ENCODE peak calls at places on chromosomes 11 and 22, in seven cellular contexts. One of them, this sample, is unnamed.

GRCh38 chr11:7551571-7551970 is 37.8 kb downstream of the PPFIBP2 start:
- DNase-seq in heart left ventricle: no peak
- DNase-seq in ovary: no peak
- DNase-seq in IMR-90: peak
- DNase-seq in uterus: no peak
- DNase-seq in H1: no peak
- DNase-seq in HCT116: no peak
- DNase-seq in this sample: no peak

GRCh38 chr11:36346562-36347383 is 50.7 kb downstream of the PRR5L start:
- DNase-seq in heart left ventricle: no peak
- DNase-seq in ovary: no peak
- DNase-seq in IMR-90: peak
- DNase-seq in uterus: no peak
- DNase-seq in H1: no peak
- DNase-seq in HCT116: no peak
- DNase-seq in this sample: no peak

GRCh38 chr11:85464283-85464682 is 162.9 kb downstream of the DLG2 start:
- DNase-seq in heart left ventricle: no peak
- DNase-seq in ovary: no peak
- DNase-seq in IMR-90: no peak
- DNase-seq in uterus: no peak
- DNase-seq in H1: no peak
- DNase-seq in HCT116: no peak
- DNase-seq in this sample: no peak

GRCh38 chr11:65078151-65078550 is 5.7 kb downstream of the CDCA5 start:
- DNase-seq in heart left ventricle: no peak
- DNase-seq in ovary: no peak
- DNase-seq in IMR-90: peak
- DNase-seq in uterus: no peak
- DNase-seq in H1: no peak
- DNase-seq in HCT116: peak
- DNase-seq in this sample: peak

GRCh38 chr11:86118201-86118600 is 49.3 kb upstream of the PICALM start:
- DNase-seq in heart left ventricle: no peak
- DNase-seq in ovary: no peak
- DNase-seq in IMR-90: no peak
- DNase-seq in uterus: no peak
- DNase-seq in H1: no peak
- DNase-seq in HCT116: no peak
- DNase-seq in this sample: no peak

GRCh38 chr11:5046754-5047330 is 516 bp downstream of the OR52J3 start:
- DNase-seq in heart left ventricle: no peak
- DNase-seq in ovary: no peak
- DNase-seq in IMR-90: no peak
- DNase-seq in uterus: no peak
- DNase-seq in H1: no peak
- DNase-seq in HCT116: no peak
- DNase-seq in this sample: no peak

GRCh38 chr11:92972248-92972647 is 2.8 kb downstream of the MTNR1B start:
- DNase-seq in heart left ventricle: no peak
- DNase-seq in ovary: no peak
- DNase-seq in IMR-90: no peak
- DNase-seq in uterus: no peak
- DNase-seq in H1: no peak
- DNase-seq in HCT116: no peak
- DNase-seq in this sample: no peak

GRCh38 chr11:123740787-123741158 is 687 bp downstream of the ZNF202 start:
- DNase-seq in heart left ventricle: peak
- DNase-seq in ovary: no peak
- DNase-seq in IMR-90: no peak
- DNase-seq in uterus: no peak
- DNase-seq in H1: no peak
- DNase-seq in HCT116: no peak
- DNase-seq in this sample: no peak

GRCh38 chr11:62108017-62108750 is 15.6 kb upstream of the INCENP start:
- DNase-seq in heart left ventricle: no peak
- DNase-seq in ovary: no peak
- DNase-seq in IMR-90: peak
- DNase-seq in uterus: no peak
- DNase-seq in H1: peak
- DNase-seq in HCT116: peak
- DNase-seq in this sample: peak

GRCh38 chr22:37959231-37959825 is 5.8 kb downstream of the POLR2F start:
- DNase-seq in heart left ventricle: no peak
- DNase-seq in ovary: no peak
- DNase-seq in IMR-90: no peak
- DNase-seq in uterus: no peak
- DNase-seq in H1: no peak
- DNase-seq in HCT116: no peak
- DNase-seq in this sample: no peak

GRCh38 chr22:37953062-37953436 is 352 bp downstream of the C22orf23 start:
- DNase-seq in heart left ventricle: no peak
- DNase-seq in ovary: peak
- DNase-seq in IMR-90: no peak
- DNase-seq in uterus: no peak
- DNase-seq in H1: no peak
- DNase-seq in HCT116: no peak
- DNase-seq in this sample: no peak

GRCh38 chr22:37957232-37957631 is 3.7 kb downstream of the POLR2F start:
- DNase-seq in heart left ventricle: no peak
- DNase-seq in ovary: no peak
- DNase-seq in IMR-90: no peak
- DNase-seq in uterus: no peak
- DNase-seq in H1: no peak
- DNase-seq in HCT116: no peak
- DNase-seq in this sample: no peak

GRCh38 chr22:37951305-37951704 is 2.1 kb downstream of the C22orf23 start:
- DNase-seq in heart left ventricle: no peak
- DNase-seq in ovary: no peak
- DNase-seq in IMR-90: peak
- DNase-seq in uterus: no peak
- DNase-seq in H1: no peak
- DNase-seq in HCT116: no peak
- DNase-seq in this sample: no peak

DNA sequence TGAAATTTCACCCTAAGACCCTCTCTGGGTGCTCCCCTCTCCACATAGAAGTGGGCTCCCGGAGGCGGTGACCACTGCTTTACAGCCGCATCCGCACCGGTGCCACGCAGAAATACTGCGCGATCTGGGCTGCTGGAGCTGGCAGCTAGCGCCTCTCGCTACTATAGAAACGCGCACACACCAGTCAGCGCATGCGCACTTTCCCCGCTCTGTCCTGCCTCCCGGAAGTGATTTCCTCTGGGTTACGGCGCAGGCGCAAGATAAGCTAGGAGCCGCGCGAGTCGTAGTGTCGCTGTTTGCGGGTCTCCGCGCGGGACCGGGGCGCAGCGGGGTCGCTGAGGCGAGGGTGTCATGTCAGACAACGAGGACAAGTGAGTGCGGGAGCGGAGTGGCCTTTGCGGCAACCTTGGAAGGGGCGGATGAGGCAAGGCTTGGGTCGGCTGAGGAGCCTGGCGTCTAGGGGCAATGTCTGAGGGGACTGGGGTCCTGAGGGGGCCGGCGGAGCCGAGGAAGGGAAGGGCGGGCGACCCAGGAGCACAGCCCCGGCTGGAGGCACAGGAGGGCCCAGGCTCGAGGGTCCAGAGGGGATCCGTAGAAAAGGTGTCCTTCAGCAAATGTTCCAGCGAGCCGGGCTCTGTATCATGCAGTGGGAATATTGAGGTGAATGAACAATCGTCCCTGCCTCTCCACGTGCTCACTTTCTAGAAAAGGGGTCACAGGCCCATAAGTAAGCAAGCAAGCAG is at the start of the genes C22orf23 and POLR2F:
- DNase-seq in heart left ventricle: peak
- DNase-seq in ovary: peak
- DNase-seq in IMR-90: peak
- DNase-seq in uterus: peak
- DNase-seq in H1: peak
- DNase-seq in HCT116: peak
- DNase-seq in this sample: peak
- TF ChIP-seq POLR2A in heart left ventricle: no peak
- TF ChIP-seq POLR2A in ovary: peak
- TF ChIP-seq POLR2A in IMR-90: peak
- TF ChIP-seq POLR2A in uterus: no peak
- TF ChIP-seq POLR2A in H1: no peak
- TF ChIP-seq POLR2A in HCT116: peak
- TF ChIP-seq POLR2A in this sample: peak

GRCh38 chr22:29799217-29799680 is 32.1 kb downstream of the UQCR10 start:
- DNase-seq in heart left ventricle: peak
- DNase-seq in ovary: peak
- DNase-seq in IMR-90: peak
- DNase-seq in uterus: peak
- DNase-seq in H1: no peak
- DNase-seq in HCT116: peak
- DNase-seq in this sample: peak
- TF ChIP-seq CTCF in heart left ventricle: no peak
- TF ChIP-seq CTCF in ovary: no peak
- TF ChIP-seq CTCF in IMR-90: peak
- TF ChIP-seq CTCF in uterus: peak
- TF ChIP-seq CTCF in H1: no peak
- TF ChIP-seq CTCF in HCT116: no peak
- TF ChIP-seq CTCF in this sample: no peak

DNA sequence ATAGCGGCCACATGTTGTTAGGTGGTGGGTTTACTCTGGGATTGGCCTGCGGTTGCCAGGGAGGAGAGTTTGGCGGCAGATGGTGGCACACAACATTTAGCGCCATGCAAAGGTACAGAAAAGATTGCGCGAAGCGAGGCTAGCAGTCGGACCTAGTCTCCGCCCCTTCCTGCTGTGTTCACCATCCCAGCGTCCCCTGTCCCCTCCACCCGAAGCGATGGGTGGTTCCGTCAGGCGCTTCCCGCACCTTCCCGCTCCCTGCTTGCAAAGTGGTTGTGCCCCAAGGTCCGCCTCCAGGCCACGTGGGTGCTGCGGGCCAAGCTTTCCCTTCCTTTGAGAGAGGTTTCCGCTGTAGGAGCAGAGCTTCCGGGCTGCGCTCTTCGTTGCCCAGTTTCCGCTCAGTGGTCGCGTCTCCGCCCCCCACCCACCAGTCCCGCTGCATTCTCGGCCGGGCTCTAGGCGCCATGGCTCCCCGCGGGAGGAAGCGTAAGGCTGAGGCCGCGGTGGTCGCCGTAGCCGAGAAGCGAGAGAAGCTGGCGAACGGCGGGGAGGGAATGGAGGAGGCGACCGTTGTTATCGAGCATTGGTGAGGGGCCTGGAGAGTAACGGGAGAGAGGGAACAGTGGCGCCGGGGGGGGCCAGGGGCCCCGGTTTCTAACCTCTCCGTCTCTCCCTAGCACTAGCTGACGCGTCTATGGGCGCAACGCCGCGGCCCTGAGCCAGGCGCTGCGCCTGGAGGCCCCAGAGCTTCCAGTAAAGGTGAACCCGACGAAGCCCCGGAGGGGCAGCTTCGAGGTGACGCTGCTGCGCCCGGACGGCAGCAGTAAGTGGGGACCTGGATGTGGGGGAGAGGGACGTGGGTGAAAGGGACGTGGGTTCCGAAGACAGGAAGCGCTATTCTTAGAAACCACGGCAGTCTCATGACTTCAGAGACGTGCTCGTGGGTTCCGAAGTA is at the start of gene SELENOH:
- DNase-seq in heart left ventricle: peak
- DNase-seq in ovary: peak
- DNase-seq in IMR-90: peak
- DNase-seq in uterus: peak
- DNase-seq in H1: peak
- DNase-seq in HCT116: peak
- DNase-seq in this sample: peak
- TF ChIP-seq POLR2A in heart left ventricle: no peak
- TF ChIP-seq POLR2A in ovary: peak
- TF ChIP-seq POLR2A in IMR-90: peak
- TF ChIP-seq POLR2A in uterus: peak
- TF ChIP-seq POLR2A in H1: peak
- TF ChIP-seq POLR2A in HCT116: peak
- TF ChIP-seq POLR2A in this sample: peak

DNA sequence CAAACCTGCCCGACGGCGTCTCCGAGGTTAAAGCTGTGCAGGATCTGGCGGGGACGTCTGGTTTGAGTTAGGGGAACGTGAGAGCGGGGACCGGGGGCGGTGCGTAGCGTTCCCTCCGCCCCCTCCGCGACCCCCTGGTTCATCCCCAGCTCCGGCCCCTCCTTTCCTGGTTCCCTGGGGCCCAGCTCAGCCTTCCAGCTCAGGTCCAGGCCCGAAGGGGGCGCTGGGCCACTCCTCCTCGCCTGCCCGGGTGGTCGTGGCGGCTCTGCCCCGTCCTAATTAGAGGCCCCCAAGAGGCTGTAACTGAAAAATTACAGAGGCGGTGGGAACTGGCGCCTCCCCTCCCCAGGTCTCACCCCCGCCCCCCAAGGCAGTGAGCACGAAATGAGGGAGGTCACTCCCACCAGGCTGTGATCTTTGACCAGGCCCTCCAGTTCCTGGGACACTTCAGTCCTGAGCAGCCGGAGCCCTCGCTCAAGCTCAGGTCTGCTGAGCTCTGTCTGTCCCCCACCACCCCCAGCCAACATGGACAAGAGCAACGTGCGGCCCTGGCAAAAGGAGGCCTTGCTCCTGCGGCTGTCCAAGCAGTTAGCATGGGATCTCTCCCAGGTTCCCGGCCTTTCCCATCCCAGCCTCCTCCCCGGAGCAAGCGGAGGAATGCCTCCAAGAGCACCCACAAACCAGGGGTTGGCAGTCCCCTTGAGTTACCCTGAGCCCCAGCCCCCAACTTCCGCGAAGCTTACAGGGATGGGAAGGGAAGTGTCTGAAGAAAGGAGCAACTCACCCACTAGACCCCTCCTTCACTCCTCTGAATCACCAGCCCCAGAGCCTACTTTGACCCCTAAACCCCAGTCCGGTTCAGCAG is 3.3 kb downstream of the CD248 start:
- DNase-seq in heart left ventricle: no peak
- DNase-seq in ovary: no peak
- DNase-seq in IMR-90: peak
- DNase-seq in uterus: peak
- DNase-seq in H1: no peak
- DNase-seq in HCT116: no peak
- DNase-seq in this sample: no peak
- TF ChIP-seq CTCF in heart left ventricle: no peak
- TF ChIP-seq CTCF in ovary: no peak
- TF ChIP-seq CTCF in IMR-90: peak
- TF ChIP-seq CTCF in uterus: no peak
- TF ChIP-seq CTCF in H1: no peak
- TF ChIP-seq CTCF in HCT116: peak
- TF ChIP-seq CTCF in this sample: no peak

DNA sequence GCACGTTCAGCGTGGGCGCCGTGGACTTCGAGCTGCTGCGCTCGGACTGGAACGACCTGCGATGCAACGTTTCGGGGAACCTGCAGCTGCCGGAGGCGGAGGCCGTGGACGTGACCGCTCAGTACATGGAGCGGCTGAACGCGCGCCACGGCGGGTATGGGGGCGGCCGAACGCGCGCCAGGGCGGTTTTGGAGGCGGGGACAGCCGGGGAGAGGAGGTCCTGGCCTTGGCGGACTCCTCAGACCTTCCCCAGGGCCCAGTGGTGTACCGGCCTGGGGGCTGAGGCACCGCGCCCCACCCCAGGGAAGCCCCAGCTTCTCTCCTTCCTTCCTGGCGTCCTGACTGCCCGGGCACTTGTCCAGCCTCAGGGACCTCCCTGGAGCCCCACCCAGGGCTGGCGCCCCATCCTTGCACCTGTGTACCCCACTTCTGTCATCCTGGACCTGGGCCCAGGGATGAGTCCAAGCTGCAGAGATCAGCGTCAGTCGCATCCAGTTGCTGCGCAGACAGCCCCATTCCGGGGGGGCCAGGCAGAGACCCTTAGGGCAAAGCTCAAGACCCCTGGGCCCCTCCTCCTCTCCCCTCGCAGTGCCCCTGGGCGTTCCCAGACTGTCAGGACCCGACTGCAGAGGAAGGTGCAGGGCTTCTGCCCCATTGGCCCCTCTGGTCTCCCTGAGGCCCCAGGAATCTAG is 8.0 kb downstream of the B4GALNT4 start:
- DNase-seq in heart left ventricle: no peak
- DNase-seq in ovary: peak
- DNase-seq in IMR-90: no peak
- DNase-seq in uterus: no peak
- DNase-seq in H1: no peak
- DNase-seq in HCT116: no peak
- DNase-seq in this sample: no peak
- TF ChIP-seq POLR2A in heart left ventricle: no peak
- TF ChIP-seq POLR2A in ovary: no peak
- TF ChIP-seq POLR2A in IMR-90: no peak
- TF ChIP-seq POLR2A in uterus: no peak
- TF ChIP-seq POLR2A in H1: no peak
- TF ChIP-seq POLR2A in HCT116: no peak
- TF ChIP-seq POLR2A in this sample: no peak